ENCODE peak calls at places on chromosomes 3 and 15, in eight cellular contexts. Z, Y, S, T, I, E, W and F are unnamed samples.
A peak's percentile ranks its signal among the peaks of the same experiment; 100 is the strongest.

GRCh38 chr3:195236076-195236798 is 34.7 kb downstream of the XXYLT1 start:
- DNase-seq in Z (no peak), Y (no peak), S (no peak), T (no peak), I (no peak), E (peak; percentile 25), W (no peak), F (no peak)

GRCh38 chr3:156264771-156265170 is 144.4 kb downstream of the KCNAB1 start:
- DNase-seq in Z (no peak), Y (no peak), S (no peak), T (peak; percentile 43), I (no peak), E (no peak), W (no peak), F (no peak)

GRCh38 chr3:140532793-140533330 is 145.0 kb upstream of the TRIM42 start:
- DNase-seq in Z (no peak), Y (no peak), S (no peak), T (no peak), I (no peak), E (no peak), W (no peak), F (no peak)

GRCh38 chr15:40441012-40441735 is 421 bp downstream of the BAHD1 start:
- DNase-seq in Z (no peak), Y (peak; percentile 27), S (peak; percentile 69), T (no peak), I (no peak), E (no peak), W (no peak), F (peak; percentile 86)

GRCh38 chr15:75696303-75696657 is 16.4 kb downstream of the CSPG4 start:
- DNase-seq in Z (no peak), Y (peak; percentile 67), S (no peak), T (no peak), I (no peak), E (no peak), W (no peak), F (no peak)

GRCh38 chr3:23389686-23390085 is 186.6 kb downstream of the UBE2E2 start:
- DNase-seq in Z (no peak), Y (no peak), S (no peak), T (no peak), I (no peak), E (no peak), W (no peak), F (no peak)

GRCh38 chr15:101398247-101398646 is 91.3 kb downstream of the PCSK6 start:
- DNase-seq in Z (no peak), Y (no peak), S (no peak), T (no peak), I (no peak), E (no peak), W (no peak), F (no peak)

GRCh38 chr3:151445283-151446001 is 15.4 kb downstream of the IGSF10 start:
- DNase-seq in Z (no peak), Y (no peak), S (no peak), T (peak; percentile 91), I (peak; percentile 96), E (no peak), W (no peak), F (no peak)

GRCh38 chr3:200747-201146 is 4.2 kb downstream of the CHL1 start:
- DNase-seq in Z (no peak), Y (no peak), S (no peak), T (no peak), I (no peak), E (no peak), W (no peak), F (no peak)
- H3K9me3 ChIP-seq in Z (no peaks in the 10 kb centered on the region), Y (no peaks in the 10 kb centered on the region), S (no peaks in the 10 kb centered on the region), T (no peaks in the 10 kb centered on the region), I (no peaks in the 10 kb centered on the region), E (no peaks in the 10 kb centered on the region), W (no peaks in the 10 kb centered on the region), F (no peaks in the 10 kb centered on the region)

DNA sequence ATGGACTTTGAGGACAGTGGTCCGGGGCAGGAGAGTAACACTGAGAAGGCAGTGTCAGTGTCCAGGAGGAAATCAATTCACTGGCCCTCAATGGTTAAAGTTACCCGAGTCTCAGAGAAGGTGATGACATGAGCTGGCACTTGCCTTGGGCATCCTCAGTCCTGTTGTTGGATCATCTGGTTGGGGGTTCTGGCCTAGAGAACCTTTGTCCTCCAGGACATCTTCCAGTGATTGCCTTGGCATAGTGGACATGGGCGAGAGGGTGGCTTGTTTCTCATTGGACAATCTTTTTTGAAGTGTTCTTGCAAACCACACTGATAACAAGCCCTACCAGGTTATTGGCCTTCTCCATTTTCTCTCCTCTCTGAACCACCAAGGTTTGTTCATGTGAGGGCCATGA is 83.4 kb upstream of the TERB2 start:
- DNase-seq in Z (no peak), Y (no peak), S (no peak), T (no peak), I (no peak), E (no peak), W (no peak), F (no peak)
- H3K9me3 ChIP-seq in Z (peaks cover 3% of the 10 kb centered on the region), Y (peaks cover 41% of the 10 kb centered on the region), S (peaks cover 6% of the 10 kb centered on the region), T (peaks cover 11% of the 10 kb centered on the region), I (no peaks in the 10 kb centered on the region), E (peaks cover 12% of the 10 kb centered on the region), W (peaks cover 8% of the 10 kb centered on the region), F (peaks cover 22% of the 10 kb centered on the region)

GRCh38 chr15:25246641-25247417 is 192.0 kb downstream of the UBE3A start:
- DNase-seq in Z (peak; percentile 9), Y (no peak), S (no peak), T (no peak), I (no peak), E (peak; percentile 25), W (no peak), F (peak; percentile 56)
- H3K9me3 ChIP-seq in Z (no peaks in the 10 kb centered on the region), Y (peaks cover 97% of the 10 kb centered on the region), S (peaks cover 4% of the 10 kb centered on the region), T (peaks cover 35% of the 10 kb centered on the region), I (no peaks in the 10 kb centered on the region), E (peaks cover 18% of the 10 kb centered on the region), W (no peaks in the 10 kb centered on the region), F (no peaks in the 10 kb centered on the region)

GRCh38 chr15:25052191-25052999 is 97.6 kb downstream of the SNRPN start:
- DNase-seq in Z (no peak), Y (no peak), S (no peak), T (no peak), I (no peak), E (no peak), W (no peak), F (peak; percentile 40)
- H3K9me3 ChIP-seq in Z (peaks cover 28% of the 10 kb centered on the region), Y (peaks cover 100% of the 10 kb centered on the region), S (peaks cover 99% of the 10 kb centered on the region), T (peaks cover 85% of the 10 kb centered on the region), I (peaks cover 10% of the 10 kb centered on the region), E (peaks cover 85% of the 10 kb centered on the region), W (peaks cover 91% of the 10 kb centered on the region), F (peaks cover 74% of the 10 kb centered on the region)

DNA sequence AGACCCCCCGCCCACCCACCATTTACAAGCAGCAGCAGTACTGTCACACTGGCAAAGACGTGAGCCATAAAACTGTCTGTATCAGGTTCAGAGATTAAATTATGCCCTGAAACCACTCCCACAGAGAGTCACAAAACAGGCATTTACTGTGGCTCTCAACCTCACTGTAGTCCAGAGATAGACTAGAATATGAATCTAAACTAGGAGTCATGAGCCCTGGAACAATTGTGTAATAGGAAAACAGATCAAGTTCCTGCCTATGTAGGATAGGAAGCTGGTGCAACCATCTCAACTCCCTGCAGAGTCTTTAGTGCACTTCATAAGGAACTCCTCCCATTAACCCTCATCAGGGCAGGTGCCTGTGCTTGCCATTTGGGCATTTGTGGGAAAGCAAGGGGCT is 61.7 kb downstream of the FAM227B start:
- DNase-seq in Z (no peak), Y (no peak), S (no peak), T (no peak), I (peak; percentile 54), E (no peak), W (no peak), F (no peak)
- H3K9me3 ChIP-seq in Z (no peaks in the 10 kb centered on the region), Y (peaks cover 64% of the 10 kb centered on the region), S (peaks cover 3% of the 10 kb centered on the region), T (peaks cover 9% of the 10 kb centered on the region), I (no peaks in the 10 kb centered on the region), E (peaks cover 3% of the 10 kb centered on the region), W (peaks cover 9% of the 10 kb centered on the region), F (peaks cover 32% of the 10 kb centered on the region)